ENCODE peak calls at places on chromosomes 6 and 20, in four cellular contexts. J, G, T and W are unnamed samples.

GRCh38 chr20:1323256-1323655 is 5.7 kb downstream of the SDCBP2 start:
- DNase-seq in J (no peak), G (no peak), T (no peak), W (no peak)

GRCh38 chr20:37988555-37988954 is 44.7 kb downstream of the TTI1 start:
- DNase-seq in T (no peak), J (no peak), G (peak; percentile 37), W (no peak)

GRCh38 chr20:21548390-21549035 is 34.6 kb upstream of the NKX2-2 start:
- DNase-seq in T (no peak), G (no peak), J (no peak), W (no peak)

GRCh38 chr6:47687432-47687831 is 10.9 kb upstream of the ADGRF4 start:
- DNase-seq in T (no peak), G (no peak), J (no peak), W (no peak)

GRCh38 chr6:57324538-57324937 is 7.1 kb downstream of the PRIM2 start:
- DNase-seq in T (no peak), G (peak; percentile 32), J (peak; percentile 3), W (no peak)

GRCh38 chr6:155498370-155498769 is 42.7 kb upstream of the NOX3 start:
- DNase-seq in G (peak; percentile 30), T (no peak), J (no peak), W (no peak)

GRCh38 chr6:21748343-21749063 is 155.0 kb downstream of the SOX4 start:
- DNase-seq in G (peak; percentile 55), J (peak; percentile 80), T (no peak), W (no peak)

GRCh38 chr6:53673138-53673801 is 7.7 kb upstream of the KLHL31 start:
- DNase-seq in J (no peak), T (no peak), G (peak; percentile 78), W (no peak)

GRCh38 chr6:112372213-112372806 is 25.2 kb downstream of the RFPL4B start:
- DNase-seq in T (no peak), G (peak; percentile 47), J (no peak), W (no peak)

GRCh38 chr6:18585032-18585573 is 198.0 kb downstream of the RNF144B start:
- DNase-seq in G (peak; percentile 69), T (no peak), J (no peak), W (no peak)

GRCh38 chr20:62390306-62391164 is 3.6 kb downstream of the RPS21 start:
- DNase-seq in J (no peak), T (no peak), G (no peak), W (no peak)